ENCODE peak calls at places on chromosomes 16 and 17, in six cellular contexts. E is HTR-8/SVneo; P is stimulated activated effector memory CD8-positive, alpha-beta T cell treated with anti-CD3 and anti-CD28 coated beads, Interleukin-12 subunit alpha, Interleukin-12 subunit beta, amount 100 ng/mL, for 72 hours; W is NAMALWA; R is astrocyte of the spinal cord; S is stimulated activated CD8-positive, alpha-beta memory T cell treated with anti-CD3 and anti-CD28 coated beads, Interleukin-2, amount 100 ng/mL, for 48 hours. L is an unnamed sample.

GRCh38 chr17:35844547-35844946 is 24.1 kb downstream of the HEATR9 start:
- DNase-seq in R (no peak), E (no peak), P (no peak), W (no peak), S (no peak), L (no peak)

GRCh38 chr16:55624696-55625095 is 31.1 kb upstream of the SLC6A2 start:
- DNase-seq in S (no peak), E (no peak), W (no peak), R (no peak), P (no peak), L (no peak)

GRCh38 chr17:79624658-79625478 is 14.0 kb upstream of the RBFOX3 start:
- DNase-seq in W (no peak), E (no peak), S (no peak), P (no peak), R (no peak), L (no peak)

GRCh38 chr17:493666-494065 is 141.1 kb upstream of the RPH3AL start:
- DNase-seq in W (no peak), P (no peak), E (no peak), R (no peak), S (no peak), L (no peak)

GRCh38 chr16:71693168-71693567 is 31.3 kb downstream of the PHLPP2 start:
- DNase-seq in P (no peak), E (no peak), W (no peak), R (no peak), S (no peak), L (no peak)

GRCh38 chr16:70778901-70779309 is 22.1 kb downstream of the VAC14 start:
- DNase-seq in S (no peak), E (peak; percentile 52), W (no peak), R (peak; percentile 89), P (no peak), L (no peak)

GRCh38 chr16:23590181-23590580 is 5.9 kb downstream of the NDUFAB1 start:
- DNase-seq in P (no peak), W (no peak), E (no peak), S (no peak), R (no peak), L (no peak)

GRCh38 chr17:882827-883585 is 96.6 kb downstream of the NXN start:
- DNase-seq in R (peak; percentile 46), P (no peak), S (no peak), W (no peak), E (peak; percentile 61), L (no peak)

GRCh38 chr16:74521691-74522090 is 85.2 kb downstream of the GLG1 start:
- DNase-seq in R (peak; percentile 69), P (no peak), S (no peak), W (no peak), E (peak; percentile 25), L (no peak)

L was measured in T-cell.